ENCODE peak calls at places on chromosome X, in six cellular contexts. K, L, P, I, E and J are unnamed samples.

GRCh38 chrX:56798866-56799864 is 70.1 kb downstream of the NBDY start:
- DNase-seq in L (peak; percentile 10), I (peak; percentile 48), E (no peak), P (no peak), K (no peak), J (no peak)

GRCh38 chrX:47854474-47854873 is 17.8 kb downstream of the ZNF81 start:
- DNase-seq in E (no peak), P (no peak), I (peak; percentile 14), K (no peak), L (no peak), J (no peak)

GRCh38 chrX:106897259-106897658 is 5.9 kb downstream of the RIPPLY1 start:
- DNase-seq in L (no peak), I (no peak), E (no peak), P (no peak), K (peak; percentile 18), J (no peak)

GRCh38 chrX:47321978-47322377 is 48.4 kb upstream of the ZNF157 start:
- DNase-seq in I (no peak), E (no peak), K (no peak), P (peak; percentile 29), L (no peak), J (no peak)

GRCh38 chrX:147476008-147476407 is 435.7 kb upstream of the FMR1 start:
- DNase-seq in I (peak; percentile 1), L (peak; percentile 4), E (no peak), K (no peak), P (no peak), J (no peak)

GRCh38 chrX:22634081-22634480 is 361.4 kb downstream of the CBLL2 start:
- DNase-seq in L (no peak), E (no peak), I (no peak), K (no peak), P (no peak), J (no peak)

GRCh38 chrX:97310373-97310772 is 426.7 kb downstream of the RPA4 start:
- DNase-seq in P (peak; percentile 29), L (no peak), E (no peak), I (no peak), K (no peak), J (peak; percentile 3)

GRCh38 chrX:115642304-115642703 is 81.3 kb downstream of the PLS3 start:
- DNase-seq in E (no peak), L (no peak), I (no peak), P (no peak), K (no peak), J (no peak)

GRCh38 chrX:110665223-110665622 is 130.4 kb downstream of the CHRDL1 start:
- DNase-seq in K (no peak), L (no peak), E (no peak), P (no peak), I (no peak), J (no peak)

GRCh38 chrX:130799393-130799792 is 103.6 kb downstream of the ENOX2 start:
- DNase-seq in E (no peak), I (no peak), P (no peak), L (no peak), K (no peak), J (no peak)

GRCh38 chrX:70476934-70477733 is 32.5 kb downstream of the DLG3 start:
- DNase-seq in E (no peak), L (no peak), I (no peak), P (peak; percentile 36), K (peak; percentile 28), J (no peak)

GRCh38 chrX:20218809-20219505 is 47.8 kb downstream of the RPS6KA3 start:
- DNase-seq in I (no peak), L (no peak), K (peak; percentile 5), E (no peak), P (no peak), J (peak; percentile 11)

GRCh38 chrX:50838820-50839600 is 25.0 kb upstream of the SHROOM4 start:
- DNase-seq in P (no peak), E (no peak), I (no peak), L (no peak), K (no peak), J (no peak)

GRCh38 chrX:152405561-152405960 is 45.6 kb downstream of the GABRA3 start:
- DNase-seq in I (no peak), P (no peak), E (no peak), K (no peak), L (no peak), J (no peak)

GRCh38 chrX:104172788-104173187 is 6.5 kb downstream of the FAM199X start:
- DNase-seq in E (no peak), L (no peak), I (no peak), K (no peak), P (no peak), J (no peak)

GRCh38 chrX:23554304-23554703 is 113.0 kb upstream of the PRDX4 start:
- DNase-seq in I (peak; percentile 10), E (no peak), P (no peak), K (peak; percentile 4), L (peak; percentile 6), J (no peak)

GRCh38 chrX:9071031-9071650 is 37.2 kb upstream of the FAM9B start:
- DNase-seq in K (no peak), L (no peak), E (no peak), I (no peak), P (no peak), J (no peak)

GRCh38 chrX:37454537-37455285 is 105.5 kb downstream of the PRRG1 start:
- DNase-seq in E (no peak), K (peak; percentile 6), P (no peak), L (no peak), I (no peak), J (no peak)

GRCh38 chrX:22325091-22325490 is 52.4 kb downstream of the CBLL2 start:
- DNase-seq in E (no peak), P (no peak), L (no peak), I (no peak), K (no peak), J (no peak)

GRCh38 chrX:2697741-2698294 is 6.7 kb downstream of the CD99 start:
- DNase-seq in L (no peak), E (peak; percentile 44), K (no peak), P (no peak), I (no peak), J (no peak)

GRCh38 chrX:118730500-118731247 is 3.3 kb downstream of the IL13RA1 start:
- DNase-seq in E (no peak), P (no peak), I (no peak), L (no peak), K (no peak), J (no peak)

GRCh38 chrX:54407266-54407665 is 32.9 kb upstream of the TSR2 start:
- DNase-seq in K (no peak), E (no peak), I (no peak), P (no peak), L (no peak), J (no peak)
- TF ChIP-seq CHD2 in K (no peak), E (no peak), I (no peak), P (no peak), L (no peak), J (no peak)

DNA sequence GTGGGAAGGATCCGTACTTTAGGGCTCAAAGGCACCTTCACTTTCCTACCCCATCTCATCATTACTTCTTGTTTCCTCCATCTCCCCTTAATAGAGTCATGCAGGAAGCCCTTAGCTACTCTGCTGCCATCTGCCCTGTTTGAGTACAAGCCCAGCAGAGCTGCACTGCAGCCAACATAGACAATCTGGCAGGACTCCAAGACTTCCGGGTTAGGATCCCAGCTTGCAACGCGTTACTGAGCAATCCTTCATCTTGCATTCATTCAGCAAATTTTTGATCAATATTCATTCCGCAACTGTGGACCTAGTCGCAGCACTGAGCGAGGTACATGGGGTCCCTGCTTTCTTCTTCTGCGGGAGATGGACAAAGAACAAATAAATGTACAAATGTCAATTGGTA is 344.9 kb downstream of the BCOR start:
- DNase-seq in K (no peak), I (no peak), L (no peak), E (no peak), P (no peak), J (no peak)
- TF ChIP-seq CHD2 in K (no peak), I (no peak), L (no peak), E (no peak), P (no peak), J (no peak)

GRCh38 chrX:769796-770195 is 139.2 kb downstream of the SHOX start:
- DNase-seq in I (no peak), K (no peak), E (no peak), P (no peak), L (no peak), J (no peak)

GRCh38 chrX:774536-774935 is 143.9 kb downstream of the SHOX start:
- DNase-seq in L (no peak), E (no peak), K (no peak), P (no peak), I (no peak), J (no peak)

GRCh38 chrX:773292-774025 is 142.9 kb downstream of the SHOX start:
- DNase-seq in I (no peak), L (no peak), K (no peak), E (no peak), P (no peak), J (no peak)

GRCh38 chrX:771536-771935 is 140.9 kb downstream of the SHOX start:
- DNase-seq in E (no peak), L (no peak), P (no peak), K (no peak), I (no peak), J (no peak)

GRCh38 chrX:768596-768995 is 138.0 kb downstream of the SHOX start:
- DNase-seq in K (no peak), E (no peak), L (no peak), P (no peak), I (no peak), J (no peak)
- TF ChIP-seq CHD2 in K (no peak), E (no peak), L (no peak), P (no peak), I (no peak), J (no peak)

GRCh38 chrX:153727108-153727931 is 2.7 kb downstream of the ABCD1 start:
- DNase-seq in L (peak; percentile 43), E (no peak), K (no peak), I (no peak), P (no peak), J (no peak)
- TF ChIP-seq CHD2 in L (no peak), E (no peak), K (no peak), I (no peak), P (no peak), J (no peak)

DNA sequence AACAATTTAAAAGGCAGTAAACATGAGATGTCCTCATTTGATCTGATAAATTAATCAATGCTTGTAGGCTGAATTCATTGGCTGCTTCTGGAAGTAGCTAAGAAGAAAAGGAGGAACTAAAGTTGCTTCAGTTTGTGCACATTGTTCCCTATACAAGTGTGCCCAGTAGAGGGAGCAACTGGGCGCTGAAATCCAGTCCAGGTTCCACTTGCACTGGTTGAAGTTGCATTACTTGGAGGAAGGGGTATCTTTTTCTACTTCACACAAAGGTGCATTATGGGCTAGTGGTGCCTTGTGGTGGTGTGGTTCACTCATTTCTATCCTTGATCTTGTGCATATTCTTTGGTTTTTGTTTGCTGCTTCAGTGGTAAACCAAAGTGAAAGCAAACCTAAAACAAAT is 67.9 kb upstream of the SOX3 start:
- DNase-seq in P (peak; percentile 23), E (peak; percentile 3), K (peak; percentile 1), I (peak; percentile 21), L (peak; percentile 7), J (peak; percentile 1)
- TF ChIP-seq CHD2 in P (no peak), E (no peak), K (no peak), I (no peak), L (no peak), J (no peak)